ENCODE peak calls at places on chromosomes 1 and 21, in five cellular contexts. M is MCF 10A; G is RWPE1; Q is GM20000; R is CD8-positive, alpha-beta T cell. Y is an unnamed sample.

GRCh38 chr1:243731301-243731891 is 118.6 kb downstream of the AKT3 start:
- DNase-seq in R (no peak), M (no peak), Q (no peak), G (no peak), Y (no peak)

GRCh38 chr1:205449750-205450443 is 5.9 kb downstream of the BLACAT1 start:
- DNase-seq in G (peak; percentile 99), M (peak; percentile 93), R (no peak), Q (peak; percentile 52), Y (peak; percentile 57)

GRCh38 chr1:200659269-200659668 is 10.4 kb downstream of the DDX59 start:
- DNase-seq in R (no peak), Q (no peak), G (peak; percentile 96), M (peak; percentile 89), Y (no peak)

GRCh38 chr21:25878334-25878733 is 143.6 kb downstream of the GABPA start:
- DNase-seq in Q (no peak), M (no peak), G (no peak), R (no peak), Y (no peak)

GRCh38 chr1:177164380-177165068 is at the start of gene ASTN1:
- DNase-seq in R (no peak), Q (no peak), M (no peak), G (no peak), Y (no peak)

GRCh38 chr1:26096471-26096870 is 15.2 kb upstream of the PDIK1L start:
- DNase-seq in M (no peak), R (no peak), Q (no peak), G (no peak), Y (no peak)

GRCh38 chr1:240149488-240150094 is 57.9 kb downstream of the FMN2 start:
- DNase-seq in Q (peak; percentile 11), M (peak; percentile 75), G (peak; percentile 26), R (no peak), Y (no peak)

GRCh38 chr1:1776672-1777393 is 1.4 kb downstream of the NADK start:
- DNase-seq in Q (no peak), R (no peak), G (no peak), M (no peak), Y (no peak)

GRCh38 chr1:197130677-197131304 is 15.7 kb downstream of the ASPM start:
- DNase-seq in G (peak; percentile 58), Q (no peak), R (no peak), M (no peak), Y (no peak)

GRCh38 chr1:226322986-226323385 is 14.0 kb upstream of the LIN9 start:
- DNase-seq in Q (no peak), R (peak; percentile 7), M (no peak), G (peak; percentile 34), Y (no peak)

GRCh38 chr1:15386128-15386824 is 23.4 kb upstream of the EFHD2 start:
- DNase-seq in R (no peak), Q (peak; percentile 26), G (no peak), M (no peak), Y (no peak)

GRCh38 chr1:32618673-32619221 is 31.6 kb downstream of the ZBTB8OS start:
- DNase-seq in G (no peak), Q (no peak), M (peak; percentile 15), R (no peak), Y (no peak)

GRCh38 chr1:26858160-26858559 is 4.8 kb upstream of the SFN start:
- DNase-seq in G (no peak), R (no peak), M (peak; percentile 54), Q (no peak), Y (no peak)

GRCh38 chr1:160576430-160576829 is 2.9 kb downstream of the CD84 start:
- DNase-seq in G (no peak), R (no peak), M (no peak), Q (no peak), Y (no peak)

GRCh38 chr1:87179076-87179475 is 149.6 kb upstream of the LMO4 start:
- DNase-seq in G (no peak), M (no peak), R (no peak), Q (no peak), Y (no peak)

GRCh38 chr1:31183927-31184554 is 55.6 kb downstream of the NKAIN1 start:
- DNase-seq in M (peak; percentile 56), R (peak; percentile 49), Q (peak; percentile 71), G (peak; percentile 51), Y (peak; percentile 64)

GRCh38 chr1:77536813-77537212 is 145.6 kb downstream of the ZZZ3 start:
- DNase-seq in R (no peak), Q (no peak), M (peak; percentile 90), G (peak; percentile 88), Y (no peak)

GRCh38 chr1:227542153-227543120 is 20.9 kb upstream of the ZNF678 start:
- DNase-seq in R (peak; percentile 94), M (peak; percentile 65), Q (peak; percentile 94), G (peak; percentile 86), Y (peak; percentile 93)

GRCh38 chr1:114118351-114118990 is 35.2 kb downstream of the SYT6 start:
- DNase-seq in R (no peak), G (no peak), Q (no peak), M (no peak), Y (no peak)

GRCh38 chr21:38306833-38307232 is 50.0 kb downstream of the KCNJ15 start:
- DNase-seq in G (no peak), Q (no peak), R (no peak), M (peak; percentile 97), Y (no peak)

GRCh38 chr1:31672988-31673387 is 28.3 kb upstream of the PEF1 start:
- DNase-seq in R (no peak), M (no peak), Q (no peak), G (no peak), Y (no peak)

GRCh38 chr1:156435551-156436318 is 64.8 kb downstream of the MEF2D start:
- DNase-seq in G (no peak), R (no peak), M (no peak), Q (peak; percentile 57), Y (peak; percentile 45)

GRCh38 chr21:42190492-42190875 is 28.5 kb upstream of the ABCG1 start:
- DNase-seq in R (no peak), Q (no peak), M (no peak), G (no peak), Y (no peak)

DNA sequence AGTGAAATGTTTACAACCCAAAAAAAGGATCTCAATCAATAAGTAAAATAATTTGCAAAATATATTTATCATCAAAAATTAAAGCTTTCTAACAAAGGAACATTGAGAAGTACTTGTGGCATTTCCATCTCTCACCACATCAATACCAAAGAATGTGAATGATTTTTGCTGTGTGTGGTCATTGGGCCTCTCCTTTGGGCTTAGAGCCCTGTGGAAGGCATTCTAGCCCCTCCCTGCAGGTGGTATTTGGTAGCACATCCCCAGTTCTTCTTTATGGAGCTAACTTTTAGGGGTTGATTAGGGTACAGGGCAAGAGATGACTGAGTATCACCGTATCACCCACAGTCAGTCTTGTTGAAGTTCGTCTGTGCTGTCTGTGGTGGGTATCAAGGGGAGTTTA is 294.1 kb upstream of the SGIP1 start:
- DNase-seq in Q (no peak), M (no peak), R (no peak), G (no peak), Y (no peak)
- TF ChIP-seq CTCF in Q (no peak), M (no peak), R (no peak), G (no peak), Y (no peak)

GRCh38 chr1:182611326-182611725 is 7.1 kb upstream of the RGS16 start:
- DNase-seq in R (no peak), G (no peak), Q (no peak), M (no peak), Y (no peak)

GRCh38 chr1:182608850-182609610 is 4.8 kb upstream of the RGS16 start:
- DNase-seq in Q (no peak), R (no peak), M (no peak), G (no peak), Y (no peak)

GRCh38 chr1:182608236-182608635 is 4.0 kb upstream of the RGS16 start:
- DNase-seq in Q (no peak), R (no peak), G (no peak), M (no peak), Y (no peak)

GRCh38 chr1:182611787-182612186 is 7.6 kb upstream of the RGS16 start:
- DNase-seq in G (no peak), R (no peak), M (no peak), Q (no peak), Y (no peak)

DNA sequence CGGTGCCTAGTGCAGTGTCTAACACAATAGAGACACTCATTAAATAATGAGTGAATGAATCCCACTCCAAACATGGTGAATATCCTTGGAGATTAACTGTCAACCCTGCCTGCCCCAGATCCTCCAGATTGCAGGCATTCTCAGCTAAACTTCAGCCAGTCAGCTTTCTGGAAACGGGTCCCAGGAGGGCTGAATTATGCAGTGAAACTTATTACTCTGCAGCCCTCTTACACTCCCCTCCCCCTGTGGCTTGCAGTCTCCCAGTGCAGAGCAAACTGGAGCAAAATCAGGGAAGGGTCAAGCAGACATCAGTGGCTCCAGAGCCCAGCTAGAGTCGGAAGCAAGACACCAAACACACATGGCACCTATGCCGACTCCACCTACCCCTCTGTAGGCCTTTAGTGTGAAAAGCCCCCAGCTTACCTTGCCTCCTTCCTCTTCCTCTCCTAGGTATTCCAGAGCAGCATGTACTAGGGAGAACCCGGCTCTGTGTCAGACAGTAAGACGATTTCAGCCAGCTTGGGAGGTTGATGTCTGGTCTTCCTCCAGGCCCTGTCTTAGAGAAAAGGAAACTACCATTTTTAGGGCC is 6.5 kb upstream of the RGS16 start:
- DNase-seq in Q (no peak), M (no peak), G (no peak), R (no peak), Y (no peak)
- TF ChIP-seq CTCF in Q (no peak), M (no peak), G (no peak), R (no peak), Y (no peak)

DNA sequence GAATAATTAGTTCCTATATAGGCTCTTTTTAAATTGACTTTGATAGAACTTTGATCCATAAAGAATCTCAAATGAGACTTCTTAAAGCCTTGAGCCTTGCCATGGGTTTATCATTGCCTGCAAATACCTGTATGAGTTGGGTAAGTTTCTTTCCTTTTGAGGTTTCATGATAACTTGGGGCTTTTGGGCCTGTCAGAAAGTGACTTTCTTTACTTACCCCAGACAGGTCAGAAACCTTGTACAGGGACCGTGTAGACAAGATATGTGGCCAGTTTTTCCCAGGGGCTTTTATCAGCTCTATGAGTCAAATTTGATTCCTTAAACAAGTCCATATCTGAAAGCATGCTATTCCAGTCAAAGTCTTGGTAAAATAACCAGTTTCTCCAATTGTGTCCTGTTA is 17.3 kb downstream of the KCTD3 start:
- DNase-seq in M (no peak), Q (no peak), R (no peak), G (no peak), Y (no peak)
- TF ChIP-seq CTCF in M (no peak), Q (no peak), R (no peak), G (no peak), Y (no peak)

GRCh38 chr1:6861075-6861724 is 75.9 kb downstream of the CAMTA1 start:
- DNase-seq in Q (peak; percentile 25), G (no peak), R (no peak), M (no peak), Y (peak; percentile 18)

GRCh38 chr1:6860401-6860800 is 75.1 kb downstream of the CAMTA1 start:
- DNase-seq in M (peak; percentile 57), G (no peak), Q (no peak), R (no peak), Y (no peak)

GRCh38 chr1:6858586-6858985 is 73.3 kb downstream of the CAMTA1 start:
- DNase-seq in Q (no peak), R (no peak), M (no peak), G (no peak), Y (no peak)

GRCh38 chr1:6859415-6860343 is 74.4 kb downstream of the CAMTA1 start:
- DNase-seq in G (peak; percentile 65), Q (no peak), R (no peak), M (peak; percentile 94), Y (no peak)

DNA sequence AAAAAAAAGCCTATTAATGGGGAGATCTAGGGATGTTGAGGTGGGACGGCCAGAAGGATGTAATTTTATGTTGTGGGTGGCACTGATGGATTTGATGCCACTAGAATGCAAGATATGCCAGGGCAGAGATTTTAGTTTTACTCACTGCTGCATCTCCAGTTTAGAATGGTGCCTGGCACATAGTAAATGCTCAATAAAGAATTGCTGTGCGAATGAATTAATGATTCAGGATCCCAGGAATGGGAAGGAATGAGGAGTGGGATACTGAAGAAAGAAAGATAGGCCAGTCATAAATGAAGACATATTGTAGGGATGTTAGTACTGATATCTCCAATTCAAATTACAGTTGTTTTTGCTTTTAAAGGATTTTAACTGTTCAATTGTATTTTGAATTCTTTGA is 72.6 kb downstream of the CAMTA1 start:
- DNase-seq in R (no peak), G (no peak), M (no peak), Q (no peak), Y (no peak)
- TF ChIP-seq CTCF in R (no peak), G (no peak), M (no peak), Q (no peak), Y (no peak)